ENCODE peak calls at places on chromosomes 6 and 20, in eight cellular contexts. N, W, J, M, X, E, Z and F are unnamed samples.

GRCh38 chr6:168527451-168528210 is 86.6 kb downstream of the SMOC2 start:
- DNase-seq in E (no peak), N (no peak), X (no peak), W (peak), J (no peak), M (no peak), Z (no peak), F (peak)

GRCh38 chr6:30006170-30007131 is 54.6 kb upstream of the POLR1H start:
- DNase-seq in N (peak), J (peak), M (peak), E (no peak), Z (no peak), W (peak), X (no peak), F (peak)

GRCh38 chr20:37670426-37670825 is 23.4 kb upstream of the CTNNBL1 start:
- DNase-seq in J (peak), M (peak), N (no peak), Z (peak), W (no peak), E (no peak), X (no peak), F (peak)

GRCh38 chr6:54291146-54291545 is 17.1 kb upstream of the TINAG start:
- DNase-seq in X (no peak), Z (no peak), E (no peak), W (peak), J (no peak), N (no peak), M (no peak), F (peak)

GRCh38 chr20:20267685-20268429 is 100.0 kb upstream of the INSM1 start:
- DNase-seq in X (no peak), M (no peak), Z (no peak), J (no peak), E (no peak), W (no peak), N (no peak), F (no peak)

GRCh38 chr6:123803862-123804681 is at the start of gene NKAIN2:
- DNase-seq in M (no peak), X (no peak), W (no peak), E (no peak), Z (peak), N (no peak), J (peak), F (no peak)

GRCh38 chr6:78101387-78101786 is 448.5 kb downstream of the MEI4 start:
- DNase-seq in Z (no peak), J (no peak), N (no peak), X (no peak), E (no peak), W (no peak), M (no peak), F (no peak)

GRCh38 chr20:38209054-38209675 is 44.1 kb upstream of the TGM2 start:
- DNase-seq in N (no peak), J (no peak), W (no peak), Z (no peak), E (no peak), M (no peak), X (no peak), F (no peak)

GRCh38 chr6:53066059-53066406 is 829 bp downstream of the FBXO9 start:
- DNase-seq in N (peak), X (no peak), E (no peak), W (peak), Z (peak), M (peak), J (peak), F (peak)